ENCODE peak calls at places on chromosomes 16 and 17, in ten cellular contexts. T is GM23338, A is choroid plexus epithelial cell, H is heart left ventricle, O is testis, P is H1, L is upper lobe of right lung, D is lung, B is HFF-Myc, C is AG04450. J is an unnamed sample.
A peak's percentile ranks its signal among the peaks of the same experiment; 100 is the strongest.

GRCh38 chr16:82152641-82153094 is 17.4 kb downstream of the MPHOSPH6 start:
- DNase-seq in T (no peak), A (peak; percentile 40), H (no peak), O (no peak), P (no peak), L (no peak), D (no peak), B (peak; percentile 63), C (peak; percentile 2), J (peak; percentile 73)

GRCh38 chr16:50025544-50025931 is 513 bp downstream of the CNEP1R1 start:
- DNase-seq in T (no peak), A (peak; percentile 32), H (no peak), O (peak; percentile 33), P (no peak), L (no peak), D (no peak), B (no peak), C (no peak), J (peak; percentile 28)

GRCh38 chr16:50585331-50585776 is 37.2 kb downstream of the NKD1 start:
- DNase-seq in T (no peak), A (no peak), H (peak; percentile 81), O (peak; percentile 69), P (no peak), L (peak; percentile 75), D (peak; percentile 61), B (no peak), C (no peak), J (no peak)

GRCh38 chr16:66036775-66037715 is 329.4 kb upstream of the CDH5 start:
- DNase-seq in T (no peak), A (no peak), H (no peak), O (no peak), P (no peak), L (no peak), D (no peak), B (peak; percentile 99), C (no peak), J (peak; percentile 84)

GRCh38 chr16:11128211-11129123 is 127.5 kb downstream of the SOCS1 start:
- DNase-seq in T (no peak), A (peak; percentile 51), H (peak; percentile 90), O (peak; percentile 34), P (no peak), L (no peak), D (no peak), B (no peak), C (no peak), J (peak; percentile 83)

GRCh38 chr17:35185849-35186248 is 8.3 kb downstream of the SLC35G3 start:
- DNase-seq in T (no peak), A (no peak), H (no peak), O (no peak), P (no peak), L (no peak), D (no peak), B (no peak), C (no peak), J (no peak)

GRCh38 chr16:53281280-53281679 is 153.0 kb upstream of the RBL2 start:
- DNase-seq in T (no peak), A (no peak), H (no peak), O (no peak), P (no peak), L (no peak), D (no peak), B (no peak), C (no peak), J (peak; percentile 47)

GRCh38 chr16:87661561-87661960 is 59.3 kb downstream of the JPH3 start:
- DNase-seq in T (peak; percentile 85), A (peak; percentile 59), H (peak; percentile 44), O (peak; percentile 49), P (peak; percentile 31), L (no peak), D (no peak), B (no peak), C (no peak), J (peak; percentile 70)

GRCh38 chr17:4968916-4969550 is 1.4 kb upstream of the SPAG7 start:
- DNase-seq in T (no peak), A (peak; percentile 97), H (no peak), O (no peak), P (no peak), L (no peak), D (no peak), B (peak; percentile 64), C (peak; percentile 85), J (peak; percentile 92)

GRCh38 chr16:81349608-81350305 is 35.0 kb downstream of the GAN start:
- DNase-seq in T (no peak), A (no peak), H (no peak), O (no peak), P (no peak), L (no peak), D (no peak), B (no peak), C (no peak), J (no peak)

GRCh38 chr17:20156196-20157077 is 147.3 kb downstream of the SPECC1 start:
- DNase-seq in T (peak; percentile 84), A (peak; percentile 50), H (no peak), O (peak; percentile 46), P (no peak), L (peak; percentile 82), D (peak; percentile 59), B (no peak), C (no peak), J (peak; percentile 27)

GRCh38 chr17:67443931-67444597 is 67.0 kb downstream of the PITPNC1 start:
- DNase-seq in T (no peak), A (peak; percentile 19), H (no peak), O (no peak), P (no peak), L (peak; percentile 22), D (no peak), B (peak; percentile 83), C (no peak), J (peak; percentile 49)
- H3K4me3 ChIP-seq in T (no peak overlapping the region), A (no peak overlapping the region), H (peak overlapping the region; percentile 2), O (no peak overlapping the region), P (no peak overlapping the region), L (no peak overlapping the region), D (no peak overlapping the region), B (peak overlapping the region; percentile 24), C (no peak overlapping the region), J (no peak overlapping the region)

GRCh38 chr17:77638229-77638628 is 320.3 kb upstream of the TNRC6C start:
- DNase-seq in T (no peak), A (no peak), H (no peak), O (no peak), P (no peak), L (no peak), D (no peak), B (no peak), C (no peak), J (no peak)
- TF ChIP-seq CTCF in T (no peak), A (no peak), H (no peak), O (no peak), P (no peak), L (no peak), D (no peak), B (no peak), C (no peak), J (no peak)

DNA sequence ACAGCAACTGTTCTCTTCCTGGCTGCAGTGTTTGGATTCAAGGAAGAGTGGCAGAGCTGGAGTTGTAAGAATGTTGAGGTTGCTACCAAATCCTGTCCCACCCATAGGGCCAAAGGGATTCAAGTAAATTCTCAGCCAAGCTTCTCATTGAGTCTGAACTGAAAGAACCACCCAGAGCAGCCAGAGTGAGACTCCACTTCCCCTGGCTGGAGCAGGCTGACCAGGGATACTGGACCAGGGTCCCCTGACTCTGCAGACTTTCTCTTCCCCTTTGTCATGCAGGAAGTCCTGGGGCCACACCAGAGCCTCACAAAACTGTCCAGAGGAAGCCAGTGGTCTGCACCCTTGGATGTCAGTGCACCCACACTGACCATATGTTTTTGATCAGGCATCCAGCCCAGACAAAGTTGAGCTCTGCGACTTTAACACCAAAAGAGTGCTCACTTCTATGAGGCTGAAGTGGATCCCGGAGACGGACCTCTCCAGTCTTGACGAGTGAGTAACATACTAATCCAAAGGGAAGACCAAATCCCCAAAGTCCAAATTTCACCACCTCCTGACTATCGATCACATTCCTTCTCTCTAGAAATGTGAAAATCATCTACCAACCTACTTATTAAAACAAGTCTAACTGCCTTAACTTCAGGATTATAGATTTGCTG is 4.1 kb downstream of the NXN start:
- DNase-seq in T (no peak), A (no peak), H (no peak), O (no peak), P (no peak), L (no peak), D (no peak), B (no peak), C (no peak), J (peak; percentile 80)
- H3K4me3 ChIP-seq in T (peak overlapping the region; percentile 3), A (no peak overlapping the region), H (no peak overlapping the region), O (no peak overlapping the region), P (no peak overlapping the region), L (no peak overlapping the region), D (no peak overlapping the region), B (peak overlapping the region; percentile 10), C (peak overlapping the region; percentile 11), J (peak overlapping the region; percentile 80)

GRCh38 chr17:64773836-64774761 is 112.0 kb upstream of the SMURF2 start:
- DNase-seq in T (peak; percentile 85), A (peak; percentile 65), H (peak; percentile 37), O (no peak), P (peak; percentile 72), L (peak; percentile 92), D (peak; percentile 85), B (peak; percentile 40), C (peak; percentile 18), J (peak; percentile 76)
- TF ChIP-seq CTCF in T (peak; percentile 61), A (peak; percentile 66), H (no peak), O (no peak), P (peak; percentile 79), L (peak; percentile 32), D (no peak), B (peak; percentile 83), C (peak; percentile 66), J (peak; percentile 64)

GRCh38 chr16:22634913-22635312 is 124.2 kb downstream of the NPIPB5 start:
- DNase-seq in T (peak; percentile 95), A (no peak), H (no peak), O (no peak), P (peak; percentile 69), L (no peak), D (no peak), B (no peak), C (no peak), J (no peak)
- H3K4me3 ChIP-seq in T (peak overlapping the region; percentile 4), A (no peak overlapping the region), H (no peak overlapping the region), O (no peak overlapping the region), P (no peak overlapping the region), L (no peak overlapping the region), D (no peak overlapping the region), B (no peak overlapping the region), C (no peak overlapping the region), J (no peak overlapping the region)

GRCh38 chr17:41324180-41325075 is 8.9 kb upstream of the KRTAP17-1 start:
- DNase-seq in T (peak; percentile 79), A (peak; percentile 37), H (no peak), O (peak; percentile 30), P (peak; percentile 10), L (no peak), D (no peak), B (no peak), C (no peak), J (no peak)
- TF ChIP-seq CTCF in T (peak; percentile 52), A (peak; percentile 53), H (no peak), O (no peak), P (peak; percentile 69), L (peak; percentile 14), D (no peak), B (peak; percentile 28), C (peak; percentile 12), J (peak; percentile 24)

DNA sequence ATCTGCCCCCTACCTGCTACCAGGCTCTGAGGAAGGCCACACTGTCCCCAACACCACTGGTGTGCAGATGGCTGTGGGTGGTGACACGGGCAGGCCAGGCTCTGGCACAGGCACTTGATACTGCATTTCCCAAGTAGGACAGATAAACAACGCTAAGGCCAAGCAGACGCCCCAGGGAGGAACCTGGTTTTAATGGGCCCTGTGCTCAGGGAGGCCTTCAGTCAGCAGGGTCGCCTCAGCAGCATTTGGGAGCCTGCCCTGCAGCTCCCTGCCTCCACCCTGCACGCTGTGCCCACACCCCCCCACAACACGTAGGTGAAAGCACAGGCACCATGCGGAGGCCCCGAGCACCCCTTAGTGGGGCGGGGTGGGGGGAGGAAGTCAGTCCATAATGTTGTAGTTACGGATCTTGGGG is 3.3 kb upstream of the FASN start:
- DNase-seq in T (no peak), A (no peak), H (peak; percentile 43), O (peak; percentile 49), P (no peak), L (no peak), D (no peak), B (no peak), C (no peak), J (no peak)
- H3K4me3 ChIP-seq in T (no peak overlapping the region), A (no peak overlapping the region), H (no peak overlapping the region), O (no peak overlapping the region), P (no peak overlapping the region), L (no peak overlapping the region), D (no peak overlapping the region), B (no peak overlapping the region), C (no peak overlapping the region), J (no peak overlapping the region)